ENCODE peak calls at places on chromosome 5, in nine cellular contexts. A is sigmoid colon, Q is H1, G is stomach, Z is SK-N-SH, Y is K562, U is HepG2, V is transverse colon, B is esophagus muscularis mucosa. C is an unnamed sample. For H3K4me1, the result is how much of the 10 kb centered on the place peaks cover.

GRCh38 chr5:156865427-156865826 is 15.3 kb downstream of the PPP1R2B start:
- DNase-seq in U (no peak), Z (no peak), V (no peak), G (no peak), Y (no peak), B (no peak), Q (no peak), A (no peak), C (no peak)

GRCh38 chr5:101531031-101531430 is 627.9 kb upstream of the ST8SIA4 start:
- DNase-seq in Q (no peak), U (no peak), A (no peak), B (no peak), G (no peak), V (no peak), Y (no peak), Z (no peak), C (no peak)

GRCh38 chr5:96247097-96247675 is 185.9 kb downstream of the PCSK1 start:
- DNase-seq in Z (no peak), B (no peak), Q (no peak), G (peak), U (no peak), A (no peak), Y (no peak), V (no peak), C (peak)

GRCh38 chr5:116738270-116738947 is 163.8 kb upstream of the SEMA6A start:
- DNase-seq in Z (peak), Y (no peak), G (no peak), V (no peak), A (no peak), B (no peak), U (no peak), Q (no peak), C (no peak)

GRCh38 chr5:93019896-93020295 is 561.1 kb downstream of the NR2F1-AS1 start:
- DNase-seq in V (no peak), Y (no peak), B (no peak), U (no peak), Q (no peak), G (no peak), Z (no peak), A (no peak), C (no peak)

GRCh38 chr5:43191740-43192557 is at the start of gene NIM1K:
- DNase-seq in Q (peak), G (peak), B (no peak), Y (no peak), V (peak), A (peak), U (peak), Z (peak), C (peak)

GRCh38 chr5:94470802-94471201 is 147.6 kb downstream of the KIAA0825 start:
- DNase-seq in V (no peak), U (no peak), Y (no peak), G (no peak), A (no peak), B (no peak), Z (peak), Q (no peak), C (no peak)

GRCh38 chr5:54722846-54723433 is 205.4 kb downstream of the SNX18 start:
- DNase-seq in U (no peak), Y (no peak), A (no peak), Z (no peak), Q (no peak), B (peak), V (no peak), G (no peak), C (no peak)

GRCh38 chr5:174764309-174764708 is 39.9 kb downstream of the MSX2 start:
- DNase-seq in B (peak), A (no peak), V (no peak), U (no peak), Z (no peak), G (no peak), Q (no peak), Y (no peak), C (no peak)

GRCh38 chr5:10702911-10703491 is 58.0 kb downstream of the DAP start:
- DNase-seq in U (no peak), V (no peak), G (no peak), B (no peak), A (no peak), Z (no peak), Q (no peak), Y (peak), C (peak)

GRCh38 chr5:157383151-157383810 is 76.7 kb upstream of the NIPAL4 start:
- DNase-seq in V (no peak), U (no peak), B (peak), Y (no peak), Q (no peak), Z (no peak), A (no peak), G (no peak), C (no peak)

GRCh38 chr5:149422429-149423286 is 43.6 kb upstream of the IL17B start:
- DNase-seq in Q (no peak), V (peak), B (no peak), A (peak), Y (peak), Z (peak), U (peak), G (no peak), C (peak)

GRCh38 chr5:173477320-173478055 is 139.0 kb downstream of the BOD1 start:
- DNase-seq in Q (no peak), Z (no peak), V (no peak), G (no peak), A (no peak), U (no peak), Y (no peak), B (no peak), C (peak)

GRCh38 chr5:177312649-177313181 is 1.0 kb upstream of the MXD3 start:
- DNase-seq in B (no peak), V (peak), G (no peak), Y (peak), U (peak), Q (no peak), Z (peak), A (peak), C (no peak)

GRCh38 chr5:176132471-176133288 is 105.5 kb upstream of the SIMC1 start:
- DNase-seq in Q (no peak), A (no peak), Y (no peak), V (no peak), G (no peak), Z (no peak), B (no peak), U (no peak), C (no peak)

DNA sequence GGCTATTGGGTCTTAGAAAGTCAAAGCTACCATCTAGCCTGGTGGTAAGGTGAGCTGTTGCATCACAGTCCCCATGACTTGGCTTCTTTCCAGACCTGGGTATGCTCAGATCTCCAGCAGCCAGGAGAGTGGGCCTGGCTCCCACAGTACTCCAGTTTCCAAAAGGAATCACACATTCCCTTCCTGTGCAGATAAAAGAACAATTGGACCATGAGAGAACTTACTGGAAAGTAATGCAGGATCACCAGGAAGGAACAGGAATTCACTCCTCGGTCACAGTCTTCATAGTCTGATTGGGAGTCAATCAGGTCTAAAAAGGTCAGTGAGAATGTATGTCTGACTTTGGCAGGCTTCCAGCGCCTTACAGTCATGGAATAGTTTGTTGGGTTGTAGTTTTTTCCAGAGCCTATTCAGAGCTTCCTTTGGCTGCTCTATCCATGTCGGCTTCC is 47.8 kb upstream of the CD180 start:
- DNase-seq in G (no peak), B (no peak), A (no peak), U (peak), Z (no peak), Y (no peak), V (no peak), Q (no peak), C (peak)
- TF ChIP-seq EP300 in G (no peak), B (no peak), A (no peak), U (no peak), Z (no peak), Y (no peak), V (no peak), Q (no peak), C (peak)

DNA sequence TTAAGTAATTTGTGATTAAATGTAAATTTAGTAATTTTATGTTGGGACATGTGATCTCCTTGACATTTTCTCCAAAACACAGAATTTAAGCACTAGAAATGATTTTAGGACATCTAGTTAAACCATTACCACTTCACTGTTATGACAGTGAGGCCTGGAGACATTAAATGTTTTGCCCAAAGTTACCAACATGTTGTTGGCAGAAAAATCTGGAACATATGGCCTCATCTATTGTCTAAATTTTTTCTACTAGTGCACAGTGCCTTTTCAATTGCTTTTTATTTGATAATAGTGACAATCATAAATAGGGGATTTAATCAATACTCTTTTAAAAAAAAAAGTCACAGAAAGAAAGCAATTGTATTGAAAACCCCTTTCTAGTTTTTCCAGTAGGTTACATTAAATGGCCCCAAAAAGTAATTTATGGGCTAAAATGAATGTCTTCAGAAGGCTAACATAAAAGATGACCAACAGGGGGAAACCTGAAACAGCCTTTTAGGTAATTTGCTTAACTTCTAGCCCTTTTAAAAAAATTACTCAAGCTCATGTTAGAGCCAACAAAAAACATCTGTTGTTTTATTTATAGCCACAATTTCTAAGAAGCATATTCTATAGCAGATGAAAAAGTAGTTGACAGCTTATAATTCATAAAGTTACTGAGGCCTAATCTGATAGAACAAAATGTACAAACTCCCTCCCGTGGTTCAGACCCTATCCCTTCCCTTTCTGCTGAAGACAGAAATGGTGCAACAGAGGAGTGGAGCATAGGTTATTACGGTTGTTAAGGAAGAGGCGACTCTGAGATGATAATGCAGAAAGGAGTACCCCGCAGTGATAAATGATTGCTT is 45.8 kb downstream of the PIK3R1 start:
- DNase-seq in Y (no peak), U (no peak), G (no peak), A (no peak), V (no peak), B (no peak), Q (no peak), Z (no peak), C (no peak)
- H3K4me1 ChIP-seq in Y (under half), U (under half), G (half or more), A (half or more), V (half or more), B (half or more), Q (under half), Z (under half), C (half or more)

GRCh38 chr5:168979140-168979539 is 321.8 kb downstream of the SLIT3 start:
- DNase-seq in Q (no peak), U (no peak), Y (no peak), Z (no peak), A (no peak), V (no peak), B (no peak), G (no peak), C (no peak)
- TF ChIP-seq POLR2AphosphoS5 in Q (no peak), U (no peak), Y (no peak), Z (no peak), A (no peak), V (no peak), B (no peak), G (no peak), C (no peak)

GRCh38 chr5:3835817-3836216 is 240.2 kb downstream of the IRX1 start:
- DNase-seq in Q (no peak), G (no peak), A (no peak), V (no peak), U (no peak), Z (no peak), Y (no peak), B (peak), C (no peak)
- TF ChIP-seq EP300 in Q (no peak), G (no peak), A (no peak), V (no peak), U (no peak), Z (no peak), Y (peak), B (no peak), C (no peak)

C was measured in upper lobe of left lung.